ENCODE peak calls at places on chromosomes 7 and 10, in four cellular contexts. C is Calu3, V is LNCaP clone FGC, W is HFF-Myc. E is an unnamed sample.

GRCh38 chr7:18900801-18901200 is 216.6 kb downstream of the TWIST1 start:
- DNase-seq in C (no peak), W (no peak), V (no peak), E (no peak)

GRCh38 chr10:31620236-31621151 is 301.5 kb downstream of the ZEB1 start:
- DNase-seq in V (no peak), C (no peak), W (peak; percentile 89), E (no peak)

GRCh38 chr7:87875151-87876039 is 765 bp downstream of the SLC25A40 start:
- DNase-seq in V (no peak), W (no peak), C (no peak), E (peak; percentile 19)

GRCh38 chr7:75732016-75732521 is 6.7 kb downstream of the HIP1 start:
- DNase-seq in C (no peak), V (no peak), W (no peak), E (no peak)

GRCh38 chr10:29102233-29102632 is 186.6 kb upstream of the LYZL1 start:
- DNase-seq in W (no peak), C (peak; percentile 60), V (no peak), E (no peak)

GRCh38 chr10:33612551-33612950 is 278.1 kb upstream of the NRP1 start:
- DNase-seq in V (no peak), W (no peak), C (no peak), E (no peak)

GRCh38 chr7:38880454-38880853 is 28.5 kb downstream of the VPS41 start:
- DNase-seq in W (no peak), C (no peak), V (no peak), E (peak; percentile 27)

GRCh38 chr7:77995717-77996116 is 197.1 kb downstream of the PHTF2 start:
- DNase-seq in V (no peak), C (no peak), W (no peak), E (no peak)

GRCh38 chr10:46294641-46295230 is 7.9 kb downstream of the ANTXRL start:
- DNase-seq in W (no peak), C (no peak), V (no peak), E (no peak)

GRCh38 chr7:115561341-115562110 is 469.0 kb downstream of the TFEC start:
- DNase-seq in W (peak; percentile 10), C (no peak), V (no peak), E (no peak)

GRCh38 chr7:155584763-155585531 is 38.6 kb upstream of the CNPY1 start:
- DNase-seq in W (no peak), V (no peak), C (no peak), E (no peak)

GRCh38 chr10:104415526-104416165 is 62.0 kb downstream of the CFAP58 start:
- DNase-seq in W (no peak), V (no peak), C (no peak), E (no peak)

GRCh38 chr10:21579291-21579690 is 45.3 kb downstream of the MLLT10 start:
- DNase-seq in W (no peak), V (no peak), C (no peak), E (no peak)

GRCh38 chr7:132362059-132362458 is 214.2 kb downstream of the PLXNA4 start:
- DNase-seq in W (no peak), C (no peak), V (no peak), E (no peak)

GRCh38 chr7:77855371-77856083 is 57.0 kb downstream of the PHTF2 start:
- DNase-seq in V (no peak), C (no peak), W (no peak), E (no peak)

GRCh38 chr7:157056957-157057902 is 46.8 kb upstream of the MNX1 start:
- DNase-seq in V (peak; percentile 32), C (no peak), W (no peak), E (no peak)

GRCh38 chr7:1883031-1883761 is 213.1 kb downstream of the ELFN1 start:
- DNase-seq in C (peak; percentile 55), V (no peak), W (peak; percentile 39), E (no peak)

GRCh38 chr10:14569274-14570060 is 205.2 kb downstream of the FAM107B start:
- DNase-seq in W (no peak), V (no peak), C (no peak), E (no peak)

GRCh38 chr10:104492349-104492940 is 138.8 kb downstream of the CFAP58 start:
- DNase-seq in V (peak; percentile 98), W (no peak), C (no peak), E (no peak)

GRCh38 chr10:88996927-88997326 is 6.3 kb downstream of the FAS start:
- DNase-seq in W (no peak), V (no peak), C (no peak), E (no peak)

DNA sequence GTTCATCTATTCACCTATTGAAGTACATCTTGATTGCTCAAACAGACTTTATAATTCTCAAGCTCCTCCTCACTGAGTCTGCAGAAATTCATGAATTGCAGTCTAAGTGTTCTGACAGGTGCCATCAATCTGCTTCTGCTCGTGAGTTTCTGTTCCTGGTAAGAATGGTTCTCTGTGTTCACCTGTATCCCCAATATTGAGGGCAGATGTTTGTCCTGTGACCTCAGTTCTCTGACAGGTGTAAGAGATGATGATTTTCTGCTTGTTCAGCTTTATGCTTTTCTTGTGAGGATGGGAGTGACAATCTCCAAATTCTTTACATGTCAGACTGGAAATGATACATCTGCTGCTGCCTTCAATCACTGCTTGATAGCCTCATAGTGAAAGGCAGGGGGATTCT is 736.9 kb upstream of the COBL start:
- DNase-seq in W (no peak), V (no peak), C (no peak), E (no peak)
- TF ChIP-seq CTCF in W (no peak), V (no peak), C (no peak), E (no peak)

GRCh38 chr10:47309403-47310089 is 9.5 kb downstream of the GDF10 start:
- DNase-seq in W (no peak), V (no peak), C (no peak), E (no peak)
- TF ChIP-seq CTCF in W (peak; percentile 38), V (peak; percentile 43), C (peak; percentile 45), E (peak; percentile 46)

DNA sequence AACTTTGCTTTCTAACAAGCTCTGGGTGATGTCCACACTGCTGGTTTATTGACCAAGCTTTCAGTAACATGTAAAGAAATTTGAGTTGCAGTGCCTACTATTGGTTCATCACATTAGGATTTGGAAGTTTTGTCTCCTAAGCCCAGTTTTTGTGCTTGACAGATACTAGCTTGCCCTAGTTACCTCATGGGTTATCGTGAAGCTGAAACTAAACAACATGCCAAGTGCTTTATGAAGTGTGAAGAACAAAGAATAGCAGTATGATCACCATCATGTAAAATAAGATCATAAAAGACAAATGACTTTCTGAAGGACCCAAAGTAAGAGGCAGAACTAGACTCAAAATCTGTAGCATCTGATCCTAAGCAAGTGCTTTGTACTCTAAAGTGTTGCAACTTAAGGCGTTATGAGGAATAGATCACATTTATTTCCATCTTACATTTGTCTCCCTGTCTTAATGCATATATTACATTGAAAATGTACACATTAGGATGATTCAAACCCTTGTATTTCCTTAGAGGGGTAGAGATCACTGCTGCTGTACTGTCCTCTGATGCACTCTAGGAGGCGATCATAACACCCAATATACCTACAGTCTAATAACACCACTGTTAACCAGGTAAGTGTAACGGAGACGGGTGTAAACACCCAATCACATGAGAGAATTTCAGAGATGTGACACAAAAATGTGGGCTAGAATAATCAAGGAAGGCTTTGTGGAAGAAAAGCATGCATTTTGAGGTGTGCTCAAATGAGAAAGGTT is 71.3 kb downstream of the NRCAM start:
- DNase-seq in V (no peak), C (no peak), W (no peak), E (no peak)
- TF ChIP-seq CTCF in V (peak; percentile 44), C (no peak), W (peak; percentile 6), E (no peak)

GRCh38 chr10:13417459-13418126 is 69.5 kb upstream of the SEPHS1 start:
- DNase-seq in V (no peak), C (no peak), W (no peak), E (no peak)

GRCh38 chr10:13416760-13417159 is 68.7 kb upstream of the SEPHS1 start:
- DNase-seq in V (no peak), W (no peak), C (no peak), E (no peak)

GRCh38 chr10:13412894-13413293 is 64.8 kb upstream of the SEPHS1 start:
- DNase-seq in W (no peak), V (no peak), C (no peak), E (no peak)

GRCh38 chr10:13414137-13414536 is 66.0 kb upstream of the SEPHS1 start:
- DNase-seq in W (no peak), V (no peak), C (no peak), E (no peak)

DNA sequence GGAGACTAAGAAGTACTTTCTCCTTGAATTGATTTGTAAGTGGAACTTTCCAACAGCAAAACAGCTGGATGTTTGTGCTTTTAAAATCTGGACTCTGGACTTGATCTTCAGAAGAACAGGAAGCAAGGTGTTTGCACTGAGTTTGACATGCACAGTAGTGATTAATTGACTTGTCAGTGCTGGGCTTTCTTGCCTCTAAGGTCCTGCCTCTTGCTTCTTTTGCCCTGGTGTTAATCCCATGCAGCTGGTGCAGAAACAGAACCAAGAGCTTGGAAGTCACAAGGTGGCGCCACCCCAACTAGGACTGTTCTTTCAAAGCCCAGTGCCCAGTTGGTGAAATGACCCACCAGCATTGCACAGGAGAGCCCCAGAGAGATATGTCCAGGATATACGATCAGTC is 66.8 kb upstream of the SEPHS1 start:
- DNase-seq in W (no peak), C (peak; percentile 54), V (peak; percentile 32), E (no peak)
- TF ChIP-seq CTCF in W (peak; percentile 45), C (peak; percentile 20), V (peak; percentile 59), E (peak; percentile 22)

GRCh38 chr10:19974138-19974537 is 157.9 kb downstream of the PLXDC2 start:
- DNase-seq in W (no peak), V (no peak), C (no peak), E (no peak)

GRCh38 chr10:19974554-19974953 is 158.3 kb downstream of the PLXDC2 start:
- DNase-seq in V (no peak), C (no peak), W (no peak), E (no peak)

GRCh38 chr10:19968745-19969144 is 152.5 kb downstream of the PLXDC2 start:
- DNase-seq in C (no peak), V (no peak), W (no peak), E (no peak)

GRCh38 chr10:19970707-19971106 is 154.5 kb downstream of the PLXDC2 start:
- DNase-seq in V (no peak), W (no peak), C (no peak), E (no peak)

GRCh38 chr10:19971343-19971742 is 155.1 kb downstream of the PLXDC2 start:
- DNase-seq in W (no peak), V (no peak), C (no peak), E (no peak)
- TF ChIP-seq CTCF in W (no peak), V (no peak), C (no peak), E (no peak)

DNA sequence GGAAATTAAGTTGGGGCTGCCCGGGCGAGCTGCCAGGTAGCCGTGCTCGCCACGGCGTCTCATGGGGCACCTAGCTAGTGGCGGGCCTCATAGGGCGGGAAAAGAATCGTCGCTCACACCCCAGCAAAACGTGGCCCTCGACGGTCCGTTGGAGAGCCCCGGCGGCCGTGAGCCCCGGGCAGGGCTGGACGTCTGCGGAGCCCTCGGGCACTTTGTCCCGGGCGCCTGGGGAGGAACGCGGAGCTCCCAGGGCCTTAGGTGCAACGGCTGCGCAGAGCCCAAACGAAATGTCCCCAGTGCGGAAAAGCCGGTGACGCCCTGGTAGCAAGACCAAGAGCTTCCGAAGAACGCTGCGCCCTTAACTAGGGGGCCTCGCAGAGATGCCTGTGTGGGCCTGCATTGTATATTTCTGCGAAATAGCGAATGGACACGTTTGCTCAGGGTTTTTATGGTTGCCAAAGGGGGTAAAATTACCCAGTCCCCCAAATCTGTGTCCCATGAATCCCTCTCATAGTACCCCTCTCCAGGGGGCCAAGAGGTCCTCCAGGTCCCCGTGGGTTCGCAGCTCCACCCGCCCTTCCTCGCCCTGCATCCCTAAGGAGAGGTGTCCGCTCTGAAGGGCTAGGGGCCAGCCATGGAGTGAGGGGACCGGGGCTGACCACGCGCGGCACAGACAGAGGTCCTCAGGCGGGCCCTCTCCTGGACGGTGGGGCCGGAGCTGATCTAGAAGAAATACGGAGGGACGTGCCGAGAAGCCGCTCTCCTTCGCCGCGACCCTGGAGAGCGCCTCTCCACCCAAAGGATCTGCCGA is 1.0 kb upstream of the SFMBT2 start:
- DNase-seq in V (no peak), C (no peak), W (no peak), E (no peak)
- TF ChIP-seq CTCF in V (no peak), C (no peak), W (no peak), E (no peak)

GRCh38 chr7:102286237-102287081 is at the start of gene SH2B2:
- DNase-seq in W (no peak), V (no peak), C (peak; percentile 52), E (no peak)
- TF ChIP-seq CTCF in W (no peak), V (no peak), C (no peak), E (no peak)

E was measured in D721Med.